ENCODE peak calls at places on chromosome 11, in five cellular contexts. One of them, this sample, is unnamed.

GRCh38 chr11:73140213-73141030 is 1.7 kb downstream of the FCHSD2 start:
- DNase-seq in ovary: no peak
- DNase-seq in AG04450: no peak
- DNase-seq in bronchial epithelial cell: peak; percentile 53
- DNase-seq in heart left ventricle: peak; percentile 35
- DNase-seq in this sample: no peak

GRCh38 chr11:76217653-76218160 is 11.4 kb upstream of the WNT11 start:
- DNase-seq in ovary: no peak
- DNase-seq in AG04450: no peak
- DNase-seq in bronchial epithelial cell: no peak
- DNase-seq in heart left ventricle: no peak
- DNase-seq in this sample: no peak

GRCh38 chr11:35555238-35555887 is 29.9 kb upstream of the PAMR1 start:
- DNase-seq in ovary: no peak
- DNase-seq in AG04450: no peak
- DNase-seq in bronchial epithelial cell: no peak
- DNase-seq in heart left ventricle: no peak
- DNase-seq in this sample: no peak

GRCh38 chr11:78810489-78811090 is 235.9 kb upstream of the NARS2 start:
- DNase-seq in ovary: peak; percentile 38
- DNase-seq in AG04450: no peak
- DNase-seq in bronchial epithelial cell: no peak
- DNase-seq in heart left ventricle: no peak
- DNase-seq in this sample: no peak

GRCh38 chr11:126284829-126285228 is 1.9 kb downstream of the TIRAP start:
- DNase-seq in ovary: peak; percentile 75
- DNase-seq in AG04450: peak; percentile 85
- DNase-seq in bronchial epithelial cell: peak; percentile 95
- DNase-seq in heart left ventricle: no peak
- DNase-seq in this sample: peak; percentile 72

GRCh38 chr11:110184974-110185597 is 91.9 kb downstream of the ZC3H12C start:
- DNase-seq in ovary: peak; percentile 28
- DNase-seq in AG04450: no peak
- DNase-seq in bronchial epithelial cell: peak; percentile 86
- DNase-seq in heart left ventricle: no peak
- DNase-seq in this sample: peak; percentile 26

GRCh38 chr11:32333335-32333991 is 101.9 kb downstream of the WT1 start:
- DNase-seq in ovary: peak; percentile 71
- DNase-seq in AG04450: peak; percentile 4
- DNase-seq in bronchial epithelial cell: peak; percentile 36
- DNase-seq in heart left ventricle: peak; percentile 49
- DNase-seq in this sample: peak; percentile 73

GRCh38 chr11:115645631-115646271 is 141.5 kb upstream of the CADM1 start:
- DNase-seq in ovary: no peak
- DNase-seq in AG04450: no peak
- DNase-seq in bronchial epithelial cell: no peak
- DNase-seq in heart left ventricle: peak; percentile 66
- DNase-seq in this sample: no peak

GRCh38 chr11:110438017-110438416 is 8.3 kb downstream of the FDX1 start:
- DNase-seq in ovary: no peak
- DNase-seq in AG04450: no peak
- DNase-seq in bronchial epithelial cell: no peak
- DNase-seq in heart left ventricle: no peak
- DNase-seq in this sample: no peak

GRCh38 chr11:71215372-71215965 is 36.9 kb downstream of the SHANK2 start:
- DNase-seq in ovary: no peak
- DNase-seq in AG04450: no peak
- DNase-seq in bronchial epithelial cell: no peak
- DNase-seq in heart left ventricle: no peak
- DNase-seq in this sample: no peak

GRCh38 chr11:57458060-57458409 is 2.3 kb upstream of the RTN4RL2 start:
- DNase-seq in ovary: no peak
- DNase-seq in AG04450: no peak
- DNase-seq in bronchial epithelial cell: no peak
- DNase-seq in heart left ventricle: no peak
- DNase-seq in this sample: no peak

GRCh38 chr11:72227316-72228228 is 3.0 kb downstream of the INPPL1 start:
- DNase-seq in ovary: no peak
- DNase-seq in AG04450: no peak
- DNase-seq in bronchial epithelial cell: no peak
- DNase-seq in heart left ventricle: no peak
- DNase-seq in this sample: no peak

GRCh38 chr11:33734441-33735165 is 1.6 kb downstream of the CD59 start:
- DNase-seq in ovary: no peak
- DNase-seq in AG04450: no peak
- DNase-seq in bronchial epithelial cell: peak; percentile 59
- DNase-seq in heart left ventricle: peak; percentile 38
- DNase-seq in this sample: no peak

GRCh38 chr11:72860010-72860409 is 45.8 kb downstream of the ATG16L2 start:
- DNase-seq in ovary: no peak
- DNase-seq in AG04450: no peak
- DNase-seq in bronchial epithelial cell: no peak
- DNase-seq in heart left ventricle: no peak
- DNase-seq in this sample: no peak

GRCh38 chr11:134358165-134358852 is 26.5 kb downstream of the GLB1L2 start:
- DNase-seq in ovary: no peak
- DNase-seq in AG04450: no peak
- DNase-seq in bronchial epithelial cell: no peak
- DNase-seq in heart left ventricle: no peak
- DNase-seq in this sample: no peak

GRCh38 chr11:132718711-132719641 is 813.3 kb downstream of the OPCML start:
- DNase-seq in ovary: no peak
- DNase-seq in AG04450: no peak
- DNase-seq in bronchial epithelial cell: no peak
- DNase-seq in heart left ventricle: no peak
- DNase-seq in this sample: no peak

GRCh38 chr11:126890561-126890960 is 110.0 kb downstream of the KIRREL3 start:
- DNase-seq in ovary: no peak
- DNase-seq in AG04450: no peak
- DNase-seq in bronchial epithelial cell: no peak
- DNase-seq in heart left ventricle: no peak
- DNase-seq in this sample: no peak

GRCh38 chr11:36672815-36673450 is 74.9 kb upstream of the RAG2 start:
- DNase-seq in ovary: no peak
- DNase-seq in AG04450: peak; percentile 3
- DNase-seq in bronchial epithelial cell: peak; percentile 47
- DNase-seq in heart left ventricle: no peak
- DNase-seq in this sample: no peak

GRCh38 chr11:15985863-15986139 is 370.5 kb downstream of the SOX6 start:
- DNase-seq in ovary: no peak
- DNase-seq in AG04450: no peak
- DNase-seq in bronchial epithelial cell: no peak
- DNase-seq in heart left ventricle: no peak
- DNase-seq in this sample: no peak

GRCh38 chr11:69001301-69002081 is 11.6 kb downstream of the MRGPRF start:
- DNase-seq in ovary: peak; percentile 54
- DNase-seq in AG04450: no peak
- DNase-seq in bronchial epithelial cell: no peak
- DNase-seq in heart left ventricle: no peak
- DNase-seq in this sample: no peak

GRCh38 chr11:76629133-76629852 is 41.3 kb downstream of the LRRC32 start:
- DNase-seq in ovary: peak; percentile 6
- DNase-seq in AG04450: no peak
- DNase-seq in bronchial epithelial cell: peak; percentile 43
- DNase-seq in heart left ventricle: peak; percentile 76
- DNase-seq in this sample: peak; percentile 80

GRCh38 chr11:73359930-73360742 is 16.1 kb upstream of the RELT start:
- DNase-seq in ovary: no peak
- DNase-seq in AG04450: no peak
- DNase-seq in bronchial epithelial cell: no peak
- DNase-seq in heart left ventricle: no peak
- DNase-seq in this sample: no peak

GRCh38 chr11:36594316-36594989 is at the start of gene IFTAP:
- DNase-seq in ovary: peak; percentile 27
- DNase-seq in AG04450: peak; percentile 72
- DNase-seq in bronchial epithelial cell: peak; percentile 93
- DNase-seq in heart left ventricle: peak; percentile 63
- DNase-seq in this sample: peak; percentile 61

GRCh38 chr11:69371731-69372588 is 78.0 kb downstream of the MYEOV start:
- DNase-seq in ovary: no peak
- DNase-seq in AG04450: no peak
- DNase-seq in bronchial epithelial cell: no peak
- DNase-seq in heart left ventricle: peak; percentile 3
- DNase-seq in this sample: peak; percentile 40

DNA sequence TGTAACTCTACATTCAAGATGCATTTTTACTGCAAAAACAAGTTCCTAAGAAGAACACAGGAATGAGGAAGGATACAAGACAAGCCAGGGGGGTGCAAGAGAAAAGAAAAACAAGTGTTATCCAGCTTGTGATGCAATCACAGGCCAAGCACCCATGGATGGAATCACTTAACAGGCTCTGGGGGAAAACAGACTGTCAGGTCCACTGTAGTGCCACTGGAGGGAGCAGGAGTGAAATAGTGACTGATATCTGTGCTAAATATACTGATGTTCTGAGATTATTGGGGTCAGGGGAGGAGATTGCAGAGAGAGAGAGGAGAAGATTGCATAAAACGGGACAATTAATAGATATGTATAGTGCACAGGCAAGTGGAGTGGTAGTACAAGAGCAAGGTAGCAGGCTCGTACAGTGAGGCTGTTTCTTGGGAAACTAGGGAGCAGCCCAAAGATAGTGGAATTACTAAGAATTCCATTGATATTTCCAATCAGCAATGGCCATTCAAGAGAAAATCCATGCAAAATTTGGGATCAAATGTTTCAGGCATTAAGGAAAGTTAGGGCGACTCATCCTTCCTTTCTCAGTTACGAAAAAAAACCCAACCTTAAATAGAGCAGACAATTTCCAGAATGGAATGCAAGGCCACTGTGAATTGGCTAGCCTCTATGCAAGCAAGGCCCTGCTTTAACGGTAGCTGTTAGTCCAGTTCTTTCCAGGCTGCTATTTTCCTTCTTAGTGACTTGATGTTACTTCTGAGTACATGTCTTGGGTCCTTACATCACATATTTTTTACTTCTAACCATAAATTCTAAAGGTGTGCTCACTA is 52.2 kb upstream of the CEP126 start:
- DNase-seq in ovary: peak; percentile 12
- DNase-seq in AG04450: no peak
- DNase-seq in bronchial epithelial cell: peak; percentile 49
- DNase-seq in heart left ventricle: no peak
- DNase-seq in this sample: no peak
- TF ChIP-seq CTCF in ovary: no peak
- TF ChIP-seq CTCF in AG04450: peak; percentile 62
- TF ChIP-seq CTCF in bronchial epithelial cell: peak; percentile 44
- TF ChIP-seq CTCF in heart left ventricle: no peak
- TF ChIP-seq CTCF in this sample: peak; percentile 43

DNA sequence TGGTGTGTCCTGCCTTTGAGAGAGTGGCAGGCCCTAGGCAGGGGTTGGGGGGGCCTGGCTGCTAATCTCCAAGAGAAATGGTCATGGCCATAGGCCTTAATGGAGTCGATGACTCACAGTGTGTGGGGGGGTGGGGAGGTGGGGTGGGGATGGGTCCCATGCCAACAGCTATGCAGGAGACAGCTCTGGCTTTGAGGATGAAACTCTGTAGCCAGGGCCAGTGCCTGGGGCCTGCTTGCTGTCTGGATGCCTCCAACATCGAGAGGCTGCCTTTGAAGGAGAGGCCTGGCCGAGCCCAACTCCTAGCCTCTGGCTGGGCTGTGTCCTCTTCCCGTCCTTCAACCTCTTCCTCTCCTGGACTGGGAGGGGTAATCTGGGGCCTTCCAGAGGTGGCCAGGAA is 23.9 kb upstream of the TSPAN18 start:
- DNase-seq in ovary: no peak
- DNase-seq in AG04450: no peak
- DNase-seq in bronchial epithelial cell: no peak
- DNase-seq in heart left ventricle: no peak
- DNase-seq in this sample: no peak
- H3K27me3 ChIP-seq in ovary: no peaks in the 10 kb centered on the region
- H3K27me3 ChIP-seq in AG04450: peaks cover 32% of the 10 kb centered on the region
- H3K27me3 ChIP-seq in bronchial epithelial cell: no peaks in the 10 kb centered on the region
- H3K27me3 ChIP-seq in heart left ventricle: no peaks in the 10 kb centered on the region
- H3K27me3 ChIP-seq in this sample: no peaks in the 10 kb centered on the region

DNA sequence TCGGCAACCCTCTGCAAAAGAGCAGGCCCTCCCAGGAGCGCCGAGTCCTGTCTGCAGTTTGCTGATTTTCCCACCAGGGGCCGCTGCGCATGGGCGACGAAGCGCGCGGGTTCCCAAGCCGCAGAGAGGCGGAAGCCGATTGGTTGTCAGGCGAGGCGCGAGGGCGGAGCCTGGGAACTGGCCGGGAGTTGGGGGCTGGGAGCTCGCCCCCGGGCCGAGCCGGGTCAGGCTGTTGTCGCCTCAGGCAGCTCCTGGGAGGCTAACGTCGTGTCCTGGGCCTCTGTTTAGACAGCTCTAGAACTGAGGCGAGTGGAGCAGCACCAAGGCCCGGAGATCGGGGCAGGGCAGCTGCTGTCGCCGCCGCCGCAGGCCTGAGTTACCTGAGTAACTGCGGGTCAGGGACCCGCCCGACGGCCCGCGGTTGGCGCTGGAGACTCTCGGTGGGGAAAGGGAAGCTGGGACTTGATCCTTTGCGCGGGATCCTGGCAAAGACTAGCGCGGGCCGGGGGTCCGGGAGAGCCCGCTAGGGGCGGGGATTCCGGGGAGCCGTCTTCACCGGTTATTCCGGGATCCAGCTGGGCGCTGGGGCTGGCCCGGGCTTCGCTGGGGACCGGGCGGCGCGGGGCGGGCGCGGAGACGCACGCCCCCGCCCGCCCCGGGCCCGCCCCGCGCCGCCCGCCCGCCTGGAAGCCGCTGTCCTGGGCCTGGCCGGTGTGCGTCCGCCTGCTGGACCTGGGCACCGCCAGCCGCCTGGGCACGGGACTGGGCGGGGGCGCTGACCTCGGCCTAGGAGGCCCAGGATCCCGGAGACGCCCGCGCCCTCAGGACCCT is at the start of gene STIM1:
- DNase-seq in ovary: peak; percentile 93
- DNase-seq in AG04450: peak; percentile 83
- DNase-seq in bronchial epithelial cell: peak; percentile 81
- DNase-seq in heart left ventricle: peak; percentile 96
- DNase-seq in this sample: peak; percentile 96
- TF ChIP-seq CTCF in ovary: peak; percentile 98
- TF ChIP-seq CTCF in AG04450: peak; percentile 87
- TF ChIP-seq CTCF in bronchial epithelial cell: peak; percentile 91
- TF ChIP-seq CTCF in heart left ventricle: peak; percentile 98
- TF ChIP-seq CTCF in this sample: peak; percentile 98

DNA sequence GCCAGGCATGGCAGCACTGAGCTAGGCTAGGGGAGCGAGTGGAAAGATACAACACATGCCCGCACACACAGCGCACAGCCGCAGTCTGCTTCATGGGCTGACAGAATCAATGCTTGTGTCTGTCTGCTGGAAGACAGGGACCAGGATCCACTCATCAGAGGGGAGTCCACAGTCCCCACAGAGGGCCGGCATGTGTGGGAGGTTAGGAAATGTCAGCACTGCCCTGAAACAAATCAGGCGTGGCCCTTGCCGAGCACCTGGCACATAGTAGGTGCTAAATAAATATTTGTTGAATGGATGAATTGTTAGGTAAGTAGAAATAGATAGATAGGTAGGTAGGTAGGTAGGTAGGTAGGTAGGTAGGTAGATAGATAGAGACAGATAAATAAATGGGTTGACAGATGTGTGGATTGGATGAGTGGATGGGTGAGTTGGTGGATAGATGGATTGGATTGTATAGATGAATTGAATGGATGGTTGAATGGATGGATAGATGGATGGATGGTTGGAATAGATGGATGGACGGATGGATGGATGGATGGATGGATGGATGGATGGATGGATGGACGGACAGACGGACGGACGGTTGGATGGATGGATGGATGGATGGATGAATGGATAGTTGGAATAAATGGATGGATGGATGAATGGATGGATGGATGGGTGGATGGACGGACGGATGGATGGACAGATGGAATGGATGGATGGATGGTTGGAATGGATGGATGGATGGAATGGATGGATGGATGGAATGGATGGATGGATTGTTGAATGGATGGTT is 3.3 kb downstream of the SLC22A12 start:
- DNase-seq in ovary: no peak
- DNase-seq in AG04450: no peak
- DNase-seq in bronchial epithelial cell: no peak
- DNase-seq in heart left ventricle: no peak
- DNase-seq in this sample: no peak
- H3K27me3 ChIP-seq in ovary: no peaks in the 10 kb centered on the region
- H3K27me3 ChIP-seq in AG04450: peaks cover 4% of the 10 kb centered on the region
- H3K27me3 ChIP-seq in bronchial epithelial cell: peaks cover under 1% of the 10 kb centered on the region
- H3K27me3 ChIP-seq in heart left ventricle: no peaks in the 10 kb centered on the region
- H3K27me3 ChIP-seq in this sample: no peaks in the 10 kb centered on the region

This sample was measured in right atrium auricular region.